ENCODE peak calls at places on chromosomes 6 and 20, in five cellular contexts. T, H, B, C and P are unnamed samples.

GRCh38 chr6:45454008-45454911 is 76.5 kb upstream of the SUPT3H start:
- DNase-seq in C (no peak), B (peak), H (no peak), T (no peak), P (no peak)

GRCh38 chr20:50315811-50316551 is 125.4 kb downstream of the CEBPB start:
- DNase-seq in T (no peak), B (no peak), C (no peak), H (no peak), P (no peak)

GRCh38 chr6:148436466-148436865 is 93.8 kb downstream of the SASH1 start:
- DNase-seq in H (no peak), B (no peak), T (no peak), C (no peak), P (no peak)

GRCh38 chr20:51767867-51768758 is at the start of gene ATP9A:
- DNase-seq in H (no peak), T (peak), C (peak), B (no peak), P (no peak)

GRCh38 chr20:10733122-10733521 is 59.3 kb upstream of the JAG1 start:
- DNase-seq in T (no peak), H (no peak), C (no peak), B (no peak), P (no peak)

GRCh38 chr6:161064915-161065314 is 73.3 kb downstream of the MAP3K4 start:
- DNase-seq in H (no peak), T (no peak), C (no peak), B (no peak), P (no peak)

GRCh38 chr6:28423546-28423945 is 19.7 kb downstream of the ZSCAN23 start:
- DNase-seq in T (no peak), H (no peak), C (no peak), B (no peak), P (no peak)

GRCh38 chr6:34359438-34360158 is 32.9 kb downstream of the NUDT3 start:
- DNase-seq in T (no peak), B (no peak), C (no peak), H (no peak), P (no peak)

GRCh38 chr6:63757826-63758225 is 122.2 kb downstream of the PHF3 start:
- DNase-seq in C (no peak), T (no peak), H (no peak), B (no peak), P (no peak)

GRCh38 chr6:138307816-138308727 is 69.6 kb upstream of the SMIM28 start:
- DNase-seq in T (peak), C (no peak), H (peak), B (no peak), P (peak)

GRCh38 chr20:12180107-12180661 is 262.5 kb downstream of the BTBD3 start:
- DNase-seq in B (no peak), H (no peak), T (no peak), C (no peak), P (no peak)

GRCh38 chr6:98832282-98833100 is 1.9 kb upstream of the POU3F2 start:
- DNase-seq in B (no peak), C (no peak), H (no peak), T (no peak), P (no peak)

GRCh38 chr20:7849675-7850074 is 90.6 kb downstream of the HAO1 start:
- DNase-seq in T (no peak), H (no peak), C (no peak), B (no peak), P (no peak)

GRCh38 chr6:95589067-95589466 is 11.7 kb downstream of the MANEA start:
- DNase-seq in H (no peak), T (no peak), C (no peak), B (no peak), P (no peak)

GRCh38 chr20:19552144-19552895 is 205.7 kb upstream of the RIN2 start:
- DNase-seq in C (peak), H (no peak), B (no peak), T (peak), P (no peak)

GRCh38 chr20:6235510-6235909 is 112.7 kb upstream of the FERMT1 start:
- DNase-seq in C (no peak), T (no peak), B (no peak), H (no peak), P (no peak)

GRCh38 chr6:90294989-90295853 is 1.4 kb downstream of the BACH2 start:
- DNase-seq in C (peak), H (peak), T (peak), B (peak), P (no peak)

GRCh38 chr6:305371-306206 is 13.3 kb downstream of the DUSP22 start:
- DNase-seq in T (no peak), B (no peak), C (peak), H (no peak), P (no peak)

GRCh38 chr20:41387433-41387832 is 20.8 kb upstream of the EMILIN3 start:
- DNase-seq in B (no peak), C (no peak), H (no peak), T (no peak), P (no peak)

DNA sequence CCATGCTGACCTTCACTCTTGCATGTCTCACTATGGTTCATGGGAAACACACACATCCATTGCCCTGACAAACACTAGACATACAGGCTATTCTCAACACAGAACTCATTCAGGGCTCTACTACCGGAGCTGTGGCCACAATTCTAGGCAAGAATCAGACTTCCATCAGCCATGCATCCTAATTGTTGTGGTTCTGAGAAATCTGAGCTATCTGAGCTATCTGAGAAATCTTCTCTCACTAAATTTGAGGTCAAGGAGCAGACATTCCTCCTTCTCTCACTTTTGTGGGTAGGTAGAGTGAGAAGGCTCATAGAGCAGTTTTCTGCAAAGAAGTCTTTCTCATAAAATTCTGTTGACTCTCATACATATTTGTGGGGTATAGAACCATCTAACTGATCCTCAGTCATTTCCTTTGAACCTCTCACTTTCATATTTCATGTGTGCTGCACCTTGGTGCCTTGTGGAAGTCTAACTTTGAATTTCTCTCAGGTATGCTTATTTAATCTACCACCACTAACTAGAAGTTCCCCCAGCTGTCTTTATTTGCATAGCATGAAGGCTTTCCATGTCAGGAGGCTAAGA is 43.6 kb downstream of the ADGRF1 start:
- DNase-seq in H (no peak), B (no peak), T (no peak), C (no peak), P (no peak)
- TF ChIP-seq POLR2AphosphoS5 in H (no peak), B (no peak), T (no peak), C (no peak), P (no peak)

GRCh38 chr20:62723351-62723750 is 14.7 kb downstream of the NTSR1 start:
- DNase-seq in C (no peak), T (peak), H (no peak), B (peak), P (no peak)
- TF ChIP-seq POLR2AphosphoS5 in C (no peak), T (no peak), H (no peak), B (no peak), P (peak)

DNA sequence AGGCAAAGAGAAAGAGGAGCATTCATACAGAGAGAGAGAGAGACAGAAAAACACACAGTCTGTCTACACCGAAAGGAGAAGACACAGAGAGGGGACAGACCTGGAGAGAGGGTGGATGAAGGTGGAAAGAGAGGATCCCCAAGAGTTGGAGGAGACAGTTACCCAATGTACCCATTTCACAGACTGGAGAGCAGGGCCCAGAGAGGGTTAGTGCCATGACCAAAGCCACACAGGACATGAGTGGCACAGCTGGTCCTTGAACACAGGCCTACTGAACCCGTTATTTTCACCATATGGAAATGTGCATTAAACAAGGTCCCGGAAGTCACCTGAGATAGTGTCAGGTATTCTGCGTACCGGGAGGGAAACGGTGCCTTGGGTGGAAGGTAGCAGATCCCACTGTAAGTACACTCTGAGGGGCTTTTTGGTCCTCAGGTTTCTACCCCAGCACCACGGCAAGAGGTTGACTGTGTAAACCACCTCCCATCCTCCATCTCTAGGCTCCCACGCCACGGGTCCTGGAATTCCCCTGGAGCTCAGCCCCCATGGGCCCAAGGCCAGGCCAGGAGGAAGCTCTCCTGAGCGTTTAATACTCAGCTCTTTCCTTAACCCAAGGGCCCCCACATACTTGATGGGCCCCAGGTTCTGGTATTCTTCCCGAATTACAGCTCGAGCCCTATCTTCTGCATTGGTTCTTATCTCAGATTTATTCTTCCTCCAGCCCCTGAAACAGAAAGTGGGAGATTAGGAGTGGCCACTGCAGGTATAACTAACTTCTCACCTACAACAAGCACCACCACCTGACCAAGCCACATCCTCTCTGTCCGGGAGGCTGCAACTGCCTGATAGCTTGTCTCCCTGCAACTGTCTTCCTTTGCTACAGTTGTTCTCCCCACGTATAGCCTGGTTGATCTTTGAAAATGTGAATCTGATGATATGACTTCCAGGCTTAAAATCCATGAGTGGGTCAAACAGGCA is 38.4 kb upstream of the OCSTAMP start:
- DNase-seq in H (no peak), B (no peak), T (no peak), C (no peak), P (no peak)
- TF ChIP-seq POLR2AphosphoS5 in H (no peak), B (no peak), T (no peak), C (no peak), P (no peak)

GRCh38 chr20:34558320-34559202 is at the start of gene MAP1LC3A:
- DNase-seq in T (peak), B (peak), C (peak), H (peak), P (peak)
- TF ChIP-seq POLR2AphosphoS5 in T (peak), B (peak), C (no peak), H (no peak), P (peak)

DNA sequence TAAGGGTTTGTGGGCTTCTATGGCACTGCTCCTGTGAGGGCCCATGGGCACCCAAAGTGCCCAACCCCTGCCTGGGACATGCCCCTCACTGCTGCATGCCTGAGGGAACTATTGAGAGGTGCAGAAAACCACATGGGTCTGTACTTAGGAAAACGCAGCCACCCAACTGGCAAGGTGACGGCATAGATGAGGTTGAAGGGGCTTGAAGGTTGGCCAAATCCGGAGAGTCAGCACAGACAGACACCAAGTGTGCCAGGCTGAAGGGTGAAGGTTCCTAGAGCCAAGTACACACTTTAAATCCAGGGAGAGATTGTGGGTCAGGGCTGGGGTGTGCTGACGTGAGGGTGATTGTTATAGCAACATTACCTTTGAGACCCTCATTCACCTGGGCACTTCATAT is 6.2 kb downstream of the BANF2 start:
- DNase-seq in B (no peak), T (no peak), H (no peak), C (no peak), P (no peak)
- TF ChIP-seq POLR2AphosphoS5 in B (no peak), T (no peak), H (no peak), C (no peak), P (no peak)

DNA sequence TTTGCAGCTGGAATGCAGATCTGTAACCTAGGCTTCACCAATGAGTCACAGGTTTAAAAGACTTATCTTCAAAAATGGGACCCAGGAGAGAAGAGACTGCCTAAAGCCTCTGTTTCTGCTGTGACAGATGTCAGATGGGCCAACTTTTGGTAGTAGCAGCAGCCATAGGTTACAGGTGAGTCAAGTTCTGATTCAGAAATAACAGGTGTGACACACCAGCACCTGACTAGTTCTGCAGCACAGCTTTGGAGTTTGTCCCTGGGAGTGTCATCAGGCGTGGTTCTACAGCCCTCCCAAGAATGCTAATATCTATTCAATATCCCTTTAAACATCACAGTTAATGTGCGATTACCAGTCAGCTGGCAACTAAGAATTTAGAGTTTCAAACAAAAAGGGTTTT is 121.9 kb upstream of the BTN3A2 start:
- DNase-seq in B (no peak), T (no peak), H (no peak), C (no peak), P (no peak)
- TF ChIP-seq POLR2AphosphoS5 in B (no peak), T (no peak), H (no peak), C (no peak), P (no peak)

GRCh38 chr20:39038047-39038446 is 75.9 kb downstream of the DHX35 start:
- DNase-seq in T (no peak), H (no peak), C (no peak), B (no peak), P (no peak)

GRCh38 chr20:39039261-39039660 is 77.1 kb downstream of the DHX35 start:
- DNase-seq in H (no peak), C (no peak), B (no peak), T (no peak), P (no peak)

GRCh38 chr20:39038495-39038894 is 76.4 kb downstream of the DHX35 start:
- DNase-seq in C (no peak), H (no peak), B (no peak), T (no peak), P (no peak)

GRCh38 chr20:39036011-39036410 is 73.9 kb downstream of the DHX35 start:
- DNase-seq in H (no peak), C (no peak), T (no peak), B (no peak), P (no peak)

DNA sequence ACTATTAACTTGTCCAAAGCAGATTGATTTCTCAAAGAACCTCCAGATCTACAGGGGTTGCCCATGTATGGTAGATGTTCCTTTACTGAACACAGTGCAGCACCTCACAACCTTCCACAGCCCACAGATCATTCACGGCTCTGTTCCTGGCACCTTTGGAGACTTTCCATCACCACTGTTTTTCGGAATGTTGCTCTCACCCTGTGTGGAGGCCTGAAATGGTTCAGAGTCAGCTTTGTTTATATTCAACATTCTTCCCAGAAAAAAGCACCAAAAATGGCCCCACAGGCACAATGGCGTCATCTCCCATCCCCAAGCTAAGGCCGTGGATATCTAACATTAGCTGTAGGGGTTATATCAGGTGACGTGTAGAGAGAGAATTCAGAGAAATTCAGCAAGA is 74.7 kb downstream of the DHX35 start:
- DNase-seq in B (no peak), T (no peak), H (no peak), C (no peak), P (no peak)
- TF ChIP-seq POLR2AphosphoS5 in B (no peak), T (peak), H (no peak), C (no peak), P (peak)

GRCh38 chr6:105879902-105880547 is 206.1 kb upstream of the PRDM1 start:
- DNase-seq in C (peak), T (no peak), B (no peak), H (no peak), P (peak)
- TF ChIP-seq POLR2AphosphoS5 in C (peak), T (no peak), B (no peak), H (no peak), P (no peak)

DNA sequence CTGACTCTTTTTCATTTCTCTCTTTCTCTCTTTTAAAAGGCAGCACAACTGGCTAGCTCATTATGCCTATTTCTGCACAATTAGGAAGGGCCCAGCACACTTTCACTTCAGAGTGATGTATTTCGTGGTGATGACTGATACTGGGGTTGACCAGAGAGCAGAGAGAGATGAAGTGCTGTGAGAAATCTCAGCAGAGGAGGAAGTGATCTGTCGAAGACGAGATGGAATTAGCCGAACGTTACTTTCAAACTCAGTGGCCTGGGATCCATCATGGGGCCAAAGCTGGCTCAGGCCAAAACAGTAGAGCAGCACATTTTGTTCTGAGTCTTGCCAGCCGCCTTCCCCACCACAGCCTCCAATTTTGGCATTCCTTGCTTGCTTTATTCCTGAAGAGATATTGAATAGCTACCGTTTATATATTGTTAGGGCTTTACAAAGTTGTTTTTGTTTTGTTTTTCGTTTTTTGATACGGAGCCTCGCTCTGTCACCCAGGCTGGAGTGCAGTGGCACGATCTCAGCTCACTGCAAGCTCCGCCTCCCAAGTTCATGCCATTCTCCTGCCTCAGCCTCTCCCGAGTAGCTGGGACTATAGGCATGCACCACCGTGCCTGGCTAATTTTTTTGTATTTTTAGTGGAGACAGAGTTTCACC is 213.2 kb upstream of the ECI2 start:
- DNase-seq in T (peak), B (no peak), C (no peak), H (no peak), P (peak)
- TF ChIP-seq POLR2AphosphoS5 in T (peak), B (no peak), C (peak), H (no peak), P (peak)

GRCh38 chr6:131042664-131043063 is 20.4 kb downstream of the EPB41L2 start:
- DNase-seq in B (no peak), H (no peak), T (no peak), C (no peak), P (no peak)
- TF ChIP-seq POLR2AphosphoS5 in B (no peak), H (no peak), T (no peak), C (no peak), P (no peak)